ENCODE peak calls at places on chromosomes 3 and 15, in eight cellular contexts. Q, D, B, G, A, L, Y and W are unnamed samples.

GRCh38 chr3:71401695-71402231 is 181.8 kb downstream of the FOXP1 start:
- DNase-seq in Y (no peak), G (no peak), L (no peak), A (no peak), D (no peak), B (no peak), Q (no peak), W (no peak)

GRCh38 chr3:69294014-69294771 is 91.7 kb downstream of the FRMD4B start:
- DNase-seq in L (no peak), Y (no peak), B (no peak), D (peak), Q (peak), G (no peak), A (peak), W (no peak)

GRCh38 chr3:69948246-69948862 is 51.2 kb upstream of the SAMMSON start:
- DNase-seq in L (peak), B (no peak), Q (peak), D (peak), G (no peak), Y (no peak), A (peak), W (peak)

GRCh38 chr15:62958528-62958927 is 84.0 kb upstream of the TPM1 start:
- DNase-seq in B (no peak), Q (no peak), L (no peak), D (no peak), G (no peak), Y (no peak), A (peak), W (no peak)

GRCh38 chr15:69919816-69920215 is 177.9 kb downstream of the TLE3 start:
- DNase-seq in A (no peak), L (no peak), D (no peak), B (no peak), Q (no peak), Y (no peak), G (no peak), W (peak)

GRCh38 chr3:177294221-177294620 is 96.9 kb upstream of the TBL1XR1 start:
- DNase-seq in G (no peak), Y (no peak), B (no peak), Q (no peak), L (peak), D (no peak), A (peak), W (no peak)

GRCh38 chr3:143897558-143898305 is 49.5 kb upstream of the SLC9A9 start:
- DNase-seq in B (no peak), D (no peak), Q (no peak), A (peak), L (no peak), Y (no peak), G (no peak), W (no peak)

GRCh38 chr3:16059081-16059537 is 115.4 kb upstream of the GALNT15 start:
- DNase-seq in Q (no peak), D (peak), Y (no peak), A (peak), G (no peak), L (no peak), B (no peak), W (no peak)

GRCh38 chr3:132394334-132394733 is 23.0 kb upstream of the DNAJC13 start:
- DNase-seq in G (no peak), Q (no peak), L (no peak), D (no peak), Y (no peak), B (no peak), A (peak), W (no peak)

GRCh38 chr15:40155270-40155910 is 5.5 kb upstream of the BUB1B start:
- DNase-seq in D (no peak), G (no peak), B (no peak), A (no peak), L (no peak), Y (no peak), Q (no peak), W (no peak)

GRCh38 chr3:105040026-105040622 is 326.6 kb upstream of the ALCAM start:
- DNase-seq in A (no peak), G (no peak), Y (no peak), B (no peak), L (peak), Q (no peak), D (no peak), W (no peak)

GRCh38 chr3:63450023-63450422 is 171.9 kb downstream of the SYNPR start:
- DNase-seq in Y (no peak), L (no peak), D (no peak), G (no peak), Q (no peak), B (no peak), A (peak), W (no peak)

GRCh38 chr15:99430881-99431401 is 134.8 kb upstream of the MEF2A start:
- DNase-seq in G (no peak), Y (no peak), A (no peak), Q (no peak), B (no peak), L (no peak), D (no peak), W (no peak)

GRCh38 chr3:188179006-188179966 is 25.3 kb downstream of the LPP start:
- DNase-seq in Y (no peak), G (no peak), A (peak), Q (no peak), L (no peak), B (peak), D (no peak), W (no peak)

GRCh38 chr3:37673391-37673790 is 188.3 kb upstream of the CTDSPL start:
- DNase-seq in L (no peak), Y (no peak), G (no peak), D (no peak), B (no peak), Q (no peak), A (no peak), W (no peak)

GRCh38 chr3:69231929-69232437 is 109.6 kb upstream of the LMOD3 start:
- DNase-seq in A (no peak), Q (no peak), Y (no peak), D (peak), L (no peak), B (peak), G (no peak), W (no peak)

GRCh38 chr3:70808881-70809280 is 496.4 kb upstream of the MDFIC2 start:
- DNase-seq in L (no peak), Q (no peak), A (no peak), D (no peak), B (no peak), G (no peak), Y (no peak), W (no peak)

GRCh38 chr15:69538381-69538780 is 85.8 kb downstream of the RPLP1 start:
- DNase-seq in Y (no peak), D (no peak), A (no peak), G (no peak), B (no peak), L (no peak), Q (no peak), W (no peak)

GRCh38 chr3:40871411-40871810 is 327.9 kb upstream of the CTNNB1 start:
- DNase-seq in B (no peak), A (no peak), D (no peak), Q (no peak), Y (no peak), L (no peak), G (no peak), W (no peak)